ENCODE peak calls at places on chromosomes 13 and 19, in four cellular contexts. O is fibroblast of lung, Y is B cell, K is PC-9. E is an unnamed sample.

GRCh38 chr19:46426506-46427162 is 2.1 kb downstream of the PNMA8C start:
- DNase-seq in O (peak; percentile 68), Y (no peak), K (no peak), E (no peak)

GRCh38 chr19:3178377-3178972 is at the start of gene S1PR4:
- DNase-seq in O (no peak), Y (peak; percentile 86), K (no peak), E (peak; percentile 85)

GRCh38 chr19:49080392-49080791 is 4.9 kb upstream of the SNRNP70 start:
- DNase-seq in O (no peak), Y (no peak), K (no peak), E (no peak)

GRCh38 chr19:8515317-8515716 is 1.4 kb upstream of the ZNF414 start:
- DNase-seq in O (no peak), Y (no peak), K (no peak), E (peak; percentile 53)

GRCh38 chr13:112953591-112954487 is 15.2 kb upstream of the MCF2L start:
- DNase-seq in O (no peak), Y (no peak), K (no peak), E (no peak)

GRCh38 chr19:42409477-42409876 is 17.7 kb downstream of the LIPE start:
- DNase-seq in O (no peak), Y (no peak), K (peak; percentile 27), E (no peak)

GRCh38 chr19:40716031-40716654 is 543 bp downstream of the COQ8B start:
- DNase-seq in O (no peak), Y (no peak), K (no peak), E (peak; percentile 54)

GRCh38 chr13:22793598-22794134 is 387.1 kb upstream of the SGCG start:
- DNase-seq in O (peak; percentile 15), Y (no peak), K (no peak), E (no peak)

GRCh38 chr13:103395140-103395539 is 328.9 kb upstream of the SLC10A2 start:
- DNase-seq in O (no peak), Y (no peak), K (no peak), E (no peak)

GRCh38 chr19:30457484-30457883 is 85.3 kb downstream of the ZNF536 start:
- DNase-seq in O (no peak), Y (no peak), K (no peak), E (no peak)

GRCh38 chr13:30697177-30697953 is 38.0 kb upstream of the ALOX5AP start:
- DNase-seq in O (no peak), Y (no peak), K (no peak), E (no peak)

GRCh38 chr13:27523345-27524073 is 73.1 kb upstream of the MTIF3 start:
- DNase-seq in O (no peak), Y (no peak), K (no peak), E (no peak)

GRCh38 chr13:93227906-93228801 is 1.5 kb downstream of the GPC6 start:
- DNase-seq in O (peak; percentile 89), Y (no peak), K (no peak), E (peak; percentile 54)

GRCh38 chr13:86567119-86567518 is 767.9 kb upstream of the SLITRK6 start:
- DNase-seq in O (no peak), Y (no peak), K (no peak), E (no peak)

GRCh38 chr13:74891610-74892009 is 590.4 kb downstream of the TBC1D4 start:
- DNase-seq in O (peak; percentile 45), Y (no peak), K (no peak), E (no peak)

GRCh38 chr13:77896536-77896935 is 22.1 kb downstream of the EDNRB start:
- DNase-seq in O (peak; percentile 8), Y (no peak), K (no peak), E (no peak)

GRCh38 chr13:114264886-114265611 is 16.4 kb upstream of the UPF3A start:
- DNase-seq in O (peak; percentile 87), Y (no peak), K (no peak), E (no peak)

GRCh38 chr13:85277753-85278152 is 521.5 kb downstream of the SLITRK6 start:
- DNase-seq in O (peak; percentile 87), Y (no peak), K (no peak), E (no peak)

GRCh38 chr13:44667950-44668349 is 91.8 kb upstream of the TSC22D1 start:
- DNase-seq in O (peak; percentile 80), Y (no peak), K (no peak), E (no peak)

GRCh38 chr19:58563034-58563573 is 4.7 kb upstream of the UBE2M start:
- DNase-seq in O (no peak), Y (no peak), K (no peak), E (no peak)

GRCh38 chr13:45691251-45691650 is 10.9 kb upstream of the CBY2 start:
- DNase-seq in O (no peak), Y (no peak), K (no peak), E (no peak)

GRCh38 chr13:110343241-110343865 is 36.3 kb downstream of the COL4A2 start:
- DNase-seq in O (peak; percentile 87), Y (no peak), K (peak; percentile 84), E (no peak)

GRCh38 chr19:29091127-29091526 is 121.8 kb downstream of the UQCRFS1 start:
- DNase-seq in O (no peak), Y (no peak), K (no peak), E (no peak)

GRCh38 chr19:39246951-39247669 is 1.5 kb downstream of the IFNL4 start:
- DNase-seq in O (peak; percentile 12), Y (no peak), K (peak; percentile 28), E (no peak)

GRCh38 chr19:12244370-12244769 is 50.3 kb downstream of the ZNF44 start:
- DNase-seq in O (no peak), Y (no peak), K (no peak), E (no peak)

GRCh38 chr13:40102854-40103253 is 447.4 kb downstream of the COG6 start:
- DNase-seq in O (peak; percentile 98), Y (no peak), K (peak; percentile 13), E (no peak)

GRCh38 chr13:72960541-72960940 is 98.3 kb upstream of the KLF5 start:
- DNase-seq in O (no peak), Y (no peak), K (no peak), E (no peak)

GRCh38 chr19:18730885-18731513 is 47.5 kb downstream of the CRTC1 start:
- DNase-seq in O (no peak), Y (no peak), K (no peak), E (no peak)

GRCh38 chr19:4969772-4970531 is 1.0 kb downstream of the KDM4B start:
- DNase-seq in O (peak; percentile 23), Y (peak; percentile 56), K (no peak), E (no peak)

GRCh38 chr19:51359294-51359693 is 6.9 kb downstream of the ETFB start:
- DNase-seq in O (peak; percentile 91), Y (no peak), K (no peak), E (no peak)

GRCh38 chr13:51681037-51681678 is 96.9 kb downstream of the WDFY2 start:
- DNase-seq in O (peak; percentile 89), Y (no peak), K (no peak), E (no peak)

GRCh38 chr13:51679616-51680015 is 95.4 kb downstream of the WDFY2 start:
- DNase-seq in O (peak; percentile 42), Y (no peak), K (no peak), E (no peak)

GRCh38 chr13:51684076-51684475 is 99.8 kb downstream of the WDFY2 start:
- DNase-seq in O (peak; percentile 68), Y (no peak), K (no peak), E (no peak)

GRCh38 chr13:51682691-51683090 is 98.4 kb downstream of the WDFY2 start:
- DNase-seq in O (no peak), Y (no peak), K (no peak), E (no peak)

DNA sequence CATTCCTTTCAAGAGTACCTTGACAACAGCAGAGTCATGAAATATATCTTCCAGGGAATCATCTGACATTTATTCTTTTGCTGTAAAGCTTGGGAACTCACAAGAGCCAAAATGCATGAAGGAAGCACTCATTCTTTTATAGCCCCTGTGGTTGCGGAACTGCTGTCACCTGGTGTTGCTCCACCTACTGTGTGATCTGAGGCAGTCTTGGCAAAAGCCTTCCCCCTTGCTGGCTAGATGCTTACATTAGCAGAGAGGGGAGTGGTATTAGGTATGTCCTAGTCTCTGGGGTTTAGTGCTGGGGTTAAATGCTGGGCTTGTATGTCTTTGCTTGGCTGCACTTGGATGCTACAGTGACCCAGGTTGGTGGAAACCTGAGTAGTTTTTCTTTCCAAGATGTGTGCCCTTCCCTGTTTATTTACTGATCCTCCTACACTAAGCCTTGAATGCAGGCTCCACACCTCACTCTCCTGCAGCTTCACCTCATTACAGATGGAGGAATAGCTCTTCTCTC is 99.3 kb downstream of the WDFY2 start:
- DNase-seq in O (no peak), Y (no peak), K (no peak), E (no peak)
- TF ChIP-seq CTCF in O (no peak), Y (no peak), K (no peak), E (no peak)

GRCh38 chr19:45112111-45112827 is 19.3 kb downstream of the PPP1R37 start:
- DNase-seq in O (no peak), Y (no peak), K (no peak), E (no peak)
- TF ChIP-seq CTCF in O (no peak), Y (no peak), K (no peak), E (no peak)

GRCh38 chr13:62358646-62358932 is 942.9 kb upstream of the PCDH20 start:
- DNase-seq in O (no peak), Y (no peak), K (no peak), E (no peak)

GRCh38 chr13:62356977-62357376 is 941.3 kb upstream of the PCDH20 start:
- DNase-seq in O (peak; percentile 1), Y (no peak), K (no peak), E (no peak)

GRCh38 chr13:62360609-62361008 is 945.0 kb upstream of the PCDH20 start:
- DNase-seq in O (no peak), Y (no peak), K (no peak), E (no peak)

DNA sequence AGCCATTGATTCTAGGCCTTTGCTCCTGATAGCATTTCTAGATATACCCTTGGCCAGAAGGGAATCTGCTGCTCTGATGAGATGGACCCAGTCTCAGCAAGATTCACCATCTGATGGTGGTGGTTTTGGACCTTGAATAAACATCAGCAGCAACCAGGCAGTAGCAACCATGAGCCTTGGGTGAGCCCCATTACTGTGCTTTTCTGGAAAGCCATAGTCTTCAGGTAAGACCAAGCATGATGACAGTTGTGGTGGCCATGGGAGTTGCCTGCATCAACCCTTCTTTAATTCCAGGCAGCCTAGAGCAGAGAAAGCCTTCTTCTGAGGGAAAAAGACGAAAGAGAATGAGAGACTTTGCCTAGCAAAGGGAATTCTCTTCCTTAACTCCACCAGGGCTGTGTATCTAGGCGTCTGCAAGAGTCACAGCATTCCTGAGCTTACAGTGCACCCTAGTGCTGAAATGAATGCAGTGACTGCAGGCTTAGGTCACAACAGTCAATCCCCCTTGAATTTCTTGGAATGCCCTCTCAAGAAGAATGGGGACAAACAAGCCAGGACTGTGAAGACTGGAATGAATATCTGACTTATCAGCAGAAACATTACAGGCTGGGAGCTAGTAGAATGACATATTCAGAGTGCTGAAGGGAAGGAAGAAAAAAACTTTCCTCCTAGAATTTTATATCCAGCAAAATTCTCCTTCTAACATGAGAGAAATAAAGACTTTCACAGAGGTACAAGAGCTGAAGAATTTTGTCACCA is 942.4 kb upstream of the PCDH20 start:
- DNase-seq in O (peak; percentile 31), Y (no peak), K (peak; percentile 33), E (no peak)
- TF ChIP-seq CTCF in O (no peak), Y (no peak), K (peak; percentile 65), E (no peak)

GRCh38 chr19:17390665-17391370 is 3.2 kb downstream of the CCDC194 start:
- DNase-seq in O (peak; percentile 90), Y (peak; percentile 87), K (peak; percentile 92), E (peak; percentile 90)

GRCh38 chr19:17393914-17394313 is at the start of gene CCDC194:
- DNase-seq in O (no peak), Y (no peak), K (no peak), E (no peak)

GRCh38 chr19:17389288-17389687 is 4.7 kb downstream of the CCDC194 start:
- DNase-seq in O (no peak), Y (no peak), K (no peak), E (no peak)

GRCh38 chr19:17391371-17392151 is 2.4 kb downstream of the CCDC194 start:
- DNase-seq in O (no peak), Y (no peak), K (no peak), E (peak; percentile 17)

GRCh38 chr19:17389957-17390664 is 3.9 kb downstream of the CCDC194 start:
- DNase-seq in O (no peak), Y (no peak), K (no peak), E (no peak)
- TF ChIP-seq CTCF in O (no peak), Y (no peak), K (no peak), E (no peak)